ENCODE peak calls at places on chromosomes 13 and 19, in six cellular contexts. N is activated naive CD4-positive, alpha-beta T cell; E is upper lobe of left lung; B is stimulated activated CD8-positive, alpha-beta memory T cell treated with anti-CD3 and anti-CD28 coated beads, Interleukin-15, amount 100 ng/mL, for 4 hours; X is Calu3; D is AG04449. Z is an unnamed sample.

GRCh38 chr13:49791214-49791752 is 1.2 kb downstream of the KPNA3 start:
- DNase-seq in N (no peak), E (no peak), B (no peak), X (no peak), D (no peak), Z (no peak)

GRCh38 chr13:106083620-106084350 is 451.7 kb downstream of the EFNB2 start:
- DNase-seq in N (no peak), E (no peak), B (no peak), X (peak), D (no peak), Z (peak)

GRCh38 chr19:5479958-5480357 is 24.7 kb downstream of the ZNRF4 start:
- DNase-seq in N (no peak), E (no peak), B (no peak), X (no peak), D (no peak), Z (no peak)

GRCh38 chr19:58381460-58382220 is 810 bp upstream of the ZNF837 start:
- DNase-seq in N (no peak), E (no peak), B (no peak), X (no peak), D (no peak), Z (no peak)

GRCh38 chr19:12994701-12995595 is at the start of gene NFIX:
- DNase-seq in N (no peak), E (peak), B (peak), X (peak), D (no peak), Z (no peak)

GRCh38 chr13:85266331-85266730 is 532.9 kb downstream of the SLITRK6 start:
- DNase-seq in N (no peak), E (no peak), B (no peak), X (no peak), D (no peak), Z (no peak)

GRCh38 chr13:49669735-49670309 is 21.5 kb downstream of the EBPL start:
- DNase-seq in N (no peak), E (no peak), B (no peak), X (peak), D (no peak), Z (peak)

GRCh38 chr19:15265849-15266248 is 33.6 kb upstream of the EPHX3 start:
- DNase-seq in N (no peak), E (peak), B (no peak), X (no peak), D (peak), Z (no peak)

GRCh38 chr13:113413898-113414282 is 39.4 kb downstream of the ADPRHL1 start:
- DNase-seq in N (no peak), E (peak), B (no peak), X (no peak), D (no peak), Z (no peak)

GRCh38 chr13:77859450-77859849 is 59.2 kb downstream of the EDNRB start:
- DNase-seq in N (no peak), E (no peak), B (no peak), X (no peak), D (no peak), Z (no peak)

GRCh38 chr13:48750588-48751383 is 97.1 kb downstream of the CYSLTR2 start:
- DNase-seq in N (no peak), E (no peak), B (no peak), X (no peak), D (no peak), Z (no peak)

GRCh38 chr13:40408602-40409001 is 257.8 kb downstream of the FOXO1 start:
- DNase-seq in N (no peak), E (no peak), B (no peak), X (no peak), D (no peak), Z (peak)

GRCh38 chr19:50722248-50723013 is 733 bp upstream of the CLEC11A start:
- DNase-seq in N (no peak), E (no peak), B (no peak), X (no peak), D (no peak), Z (no peak)

GRCh38 chr13:27528908-27529307 is 78.5 kb upstream of the MTIF3 start:
- DNase-seq in N (no peak), E (no peak), B (no peak), X (no peak), D (no peak), Z (no peak)

GRCh38 chr13:105918842-105919741 is 616.4 kb downstream of the EFNB2 start:
- DNase-seq in N (no peak), E (peak), B (no peak), X (peak), D (no peak), Z (peak)

GRCh38 chr13:102402292-102402691 is 444 bp upstream of the FGF14 start:
- DNase-seq in N (no peak), E (peak), B (no peak), X (no peak), D (no peak), Z (no peak)

GRCh38 chr13:46896346-46897138 is at the start of gene HTR2A:
- DNase-seq in N (no peak), E (peak), B (no peak), X (no peak), D (no peak), Z (no peak)

GRCh38 chr13:65855276-65855675 is 1374.9 kb downstream of the PCDH9 start:
- DNase-seq in N (no peak), E (no peak), B (no peak), X (no peak), D (no peak), Z (no peak)

GRCh38 chr19:2235026-2235395 is 1.1 kb downstream of the PLEKHJ1 start:
- DNase-seq in N (no peak), E (no peak), B (no peak), X (no peak), D (no peak), Z (no peak)

GRCh38 chr19:19655641-19656343 is 7.7 kb downstream of the ATP13A1 start:
- DNase-seq in N (no peak), E (peak), B (no peak), X (no peak), D (no peak), Z (no peak)

GRCh38 chr13:50588736-50589135 is 254.8 kb downstream of the DLEU7 start:
- DNase-seq in N (no peak), E (no peak), B (no peak), X (no peak), D (no peak), Z (no peak)

GRCh38 chr19:44447864-44448674 is at the start of gene ZNF229:
- DNase-seq in N (peak), E (peak), B (peak), X (peak), D (peak), Z (no peak)

GRCh38 chr19:56085571-56086275 is 35.4 kb downstream of the ZNF787 start:
- DNase-seq in N (no peak), E (no peak), B (no peak), X (no peak), D (no peak), Z (no peak)

GRCh38 chr13:36431204-36432105 is 840 bp upstream of the CCNA1 start:
- DNase-seq in N (no peak), E (peak), B (no peak), X (no peak), D (no peak), Z (no peak)

GRCh38 chr13:59519776-59520175 is 644.0 kb downstream of the DIAPH3 start:
- DNase-seq in N (no peak), E (no peak), B (no peak), X (no peak), D (peak), Z (no peak)

GRCh38 chr13:104106705-104107393 is 1040.6 kb upstream of the SLC10A2 start:
- DNase-seq in N (no peak), E (no peak), B (no peak), X (peak), D (no peak), Z (no peak)

GRCh38 chr13:113001251-113002140 is 32.5 kb downstream of the MCF2L start:
- DNase-seq in N (no peak), E (peak), B (no peak), X (peak), D (no peak), Z (no peak)

GRCh38 chr13:110641055-110642015 is 26.0 kb downstream of the NAXD start:
- DNase-seq in N (no peak), E (no peak), B (no peak), X (no peak), D (no peak), Z (no peak)

GRCh38 chr19:36257512-36257876 is 42.6 kb downstream of the ZNF146 start:
- DNase-seq in N (no peak), E (peak), B (no peak), X (no peak), D (no peak), Z (no peak)

GRCh38 chr19:19212866-19213265 is 1.1 kb downstream of the NCAN start:
- DNase-seq in N (no peak), E (no peak), B (no peak), X (no peak), D (no peak), Z (no peak)